ENCODE peak calls at places on chromosome 20, in eight cellular contexts. H is stomach, F is GM23338, K is K562, E is vagina, R is H1, L is Panc1, J is GM12878. A is an unnamed sample.

GRCh38 chr20:54618412-54618811 is 143.0 kb downstream of the DOK5 start:
- DNase-seq in H (no peak), F (no peak), K (no peak), E (no peak), R (no peak), L (no peak), J (no peak), A (no peak)

GRCh38 chr20:38159949-38160756 is 4.9 kb downstream of the TGM2 start:
- DNase-seq in H (no peak), F (no peak), K (peak), E (no peak), R (no peak), L (no peak), J (no peak), A (no peak)

GRCh38 chr20:22446613-22447447 is 137.5 kb downstream of the FOXA2 start:
- DNase-seq in H (no peak), F (no peak), K (no peak), E (no peak), R (no peak), L (no peak), J (no peak), A (no peak)

GRCh38 chr20:36768768-36769430 is 4.7 kb downstream of the DSN1 start:
- DNase-seq in H (no peak), F (no peak), K (no peak), E (no peak), R (no peak), L (no peak), J (no peak), A (no peak)

GRCh38 chr20:41538810-41539596 is 79.2 kb downstream of the CHD6 start:
- DNase-seq in H (no peak), F (no peak), K (peak), E (no peak), R (no peak), L (no peak), J (no peak), A (no peak)

GRCh38 chr20:53652859-53653520 is 59.4 kb upstream of the ZNF217 start:
- DNase-seq in H (no peak), F (no peak), K (no peak), E (no peak), R (no peak), L (no peak), J (no peak), A (no peak)

GRCh38 chr20:34390769-34391447 is 27.8 kb downstream of the ITCH start:
- DNase-seq in H (peak), F (peak), K (peak), E (no peak), R (peak), L (peak), J (no peak), A (no peak)

GRCh38 chr20:47809561-47809960 is 24.3 kb upstream of the SULF2 start:
- DNase-seq in H (no peak), F (no peak), K (no peak), E (no peak), R (no peak), L (no peak), J (no peak), A (no peak)

GRCh38 chr20:42852691-42853090 is 337.0 kb downstream of the PTPRT start:
- DNase-seq in H (no peak), F (no peak), K (no peak), E (no peak), R (no peak), L (no peak), J (no peak), A (no peak)

GRCh38 chr20:59772931-59773913 is 160.2 kb downstream of the SYCP2 start:
- DNase-seq in H (peak), F (no peak), K (no peak), E (no peak), R (no peak), L (no peak), J (no peak), A (peak)

GRCh38 chr20:64104667-64105451 is 2.5 kb downstream of the NPBWR2 start:
- DNase-seq in H (no peak), F (peak), K (no peak), E (no peak), R (no peak), L (no peak), J (no peak), A (peak)

GRCh38 chr20:44650777-44651493 is 564 bp downstream of the ADA start:
- DNase-seq in H (no peak), F (peak), K (no peak), E (no peak), R (no peak), L (no peak), J (no peak), A (no peak)
- H3K27ac ChIP-seq in H (peak), F (no peak), K (no peak), E (peak), R (no peak), L (peak), J (peak), A (peak)

GRCh38 chr20:1381753-1382591 is 10.9 kb downstream of the FKBP1A start:
- DNase-seq in H (no peak), F (no peak), K (no peak), E (no peak), R (no peak), L (no peak), J (no peak), A (no peak)
- TF ChIP-seq POLR2AphosphoS5 in H (no peak), F (no peak), K (no peak), E (no peak), R (no peak), L (no peak), J (no peak), A (no peak)

GRCh38 chr20:50659975-50660670 is 31.2 kb downstream of the RIPOR3 start:
- DNase-seq in H (no peak), F (no peak), K (no peak), E (no peak), R (no peak), L (no peak), J (no peak), A (no peak)
- H3K27ac ChIP-seq in H (peak), F (no peak), K (no peak), E (peak), R (no peak), L (peak), J (no peak), A (no peak)

GRCh38 chr20:44208770-44209169 is 1.8 kb downstream of the OSER1 start:
- DNase-seq in H (no peak), F (no peak), K (no peak), E (no peak), R (no peak), L (no peak), J (no peak), A (no peak)
- TF ChIP-seq POLR2AphosphoS5 in H (no peak), F (no peak), K (no peak), E (no peak), R (no peak), L (no peak), J (no peak), A (no peak)

A was measured in suprapubic skin.